ENCODE peak calls at places on chromosomes 4 and X, in seven cellular contexts. One of them, this sample, is unnamed.

GRCh38 chr4:145732895-145733880 is 53.2 kb downstream of the C4orf51 start:
- DNase-seq in CD8-positive, alpha-beta T cell: peak
- DNase-seq in fibroblast of pulmonary artery: peak
- DNase-seq in fibroblast of the aortic adventitia: peak
- DNase-seq in lower lobe of right lung: peak
- DNase-seq in MM.1S: peak
- DNase-seq in uterus: peak
- DNase-seq in this sample: peak

GRCh38 chr4:74675673-74676279 is 118.5 kb downstream of the BTC start:
- DNase-seq in uterus: no peak
- DNase-seq in MM.1S: peak
- DNase-seq in fibroblast of the aortic adventitia: peak
- DNase-seq in fibroblast of pulmonary artery: peak
- DNase-seq in lower lobe of right lung: no peak
- DNase-seq in CD8-positive, alpha-beta T cell: no peak
- DNase-seq in this sample: peak

GRCh38 chr4:16626945-16627344 is 271.5 kb downstream of the LDB2 start:
- DNase-seq in fibroblast of the aortic adventitia: peak
- DNase-seq in lower lobe of right lung: no peak
- DNase-seq in CD8-positive, alpha-beta T cell: no peak
- DNase-seq in uterus: peak
- DNase-seq in fibroblast of pulmonary artery: peak
- DNase-seq in MM.1S: no peak
- DNase-seq in this sample: peak

GRCh38 chr4:107467461-107467860 is 252.6 kb downstream of the PAPSS1 start:
- DNase-seq in MM.1S: no peak
- DNase-seq in fibroblast of the aortic adventitia: no peak
- DNase-seq in lower lobe of right lung: no peak
- DNase-seq in uterus: no peak
- DNase-seq in CD8-positive, alpha-beta T cell: no peak
- DNase-seq in fibroblast of pulmonary artery: no peak
- DNase-seq in this sample: no peak

GRCh38 chr4:184851200-184851541 is 25.4 kb upstream of the ACSL1 start:
- DNase-seq in CD8-positive, alpha-beta T cell: no peak
- DNase-seq in MM.1S: peak
- DNase-seq in lower lobe of right lung: no peak
- DNase-seq in uterus: no peak
- DNase-seq in fibroblast of the aortic adventitia: no peak
- DNase-seq in fibroblast of pulmonary artery: peak
- DNase-seq in this sample: no peak

GRCh38 chr4:110287130-110287529 is 88.7 kb upstream of the ELOVL6 start:
- DNase-seq in CD8-positive, alpha-beta T cell: no peak
- DNase-seq in fibroblast of pulmonary artery: peak
- DNase-seq in lower lobe of right lung: no peak
- DNase-seq in MM.1S: peak
- DNase-seq in fibroblast of the aortic adventitia: peak
- DNase-seq in uterus: no peak
- DNase-seq in this sample: no peak

GRCh38 chr4:40579983-40580382 is 49.7 kb downstream of the RBM47 start:
- DNase-seq in uterus: no peak
- DNase-seq in fibroblast of the aortic adventitia: peak
- DNase-seq in CD8-positive, alpha-beta T cell: no peak
- DNase-seq in fibroblast of pulmonary artery: no peak
- DNase-seq in MM.1S: no peak
- DNase-seq in lower lobe of right lung: no peak
- DNase-seq in this sample: no peak

GRCh38 chrX:106731590-106731989 is 5.1 kb downstream of the RNF128 start:
- DNase-seq in fibroblast of pulmonary artery: no peak
- DNase-seq in lower lobe of right lung: no peak
- DNase-seq in uterus: no peak
- DNase-seq in CD8-positive, alpha-beta T cell: no peak
- DNase-seq in MM.1S: no peak
- DNase-seq in fibroblast of the aortic adventitia: no peak
- DNase-seq in this sample: no peak

GRCh38 chr4:143091862-143092261 is 92.9 kb upstream of the USP38 start:
- DNase-seq in fibroblast of the aortic adventitia: no peak
- DNase-seq in fibroblast of pulmonary artery: no peak
- DNase-seq in CD8-positive, alpha-beta T cell: no peak
- DNase-seq in uterus: no peak
- DNase-seq in MM.1S: no peak
- DNase-seq in lower lobe of right lung: no peak
- DNase-seq in this sample: no peak

GRCh38 chrX:68945603-68946228 is 116.9 kb downstream of the EFNB1 start:
- DNase-seq in uterus: no peak
- DNase-seq in lower lobe of right lung: no peak
- DNase-seq in MM.1S: no peak
- DNase-seq in CD8-positive, alpha-beta T cell: no peak
- DNase-seq in fibroblast of pulmonary artery: peak
- DNase-seq in fibroblast of the aortic adventitia: peak
- DNase-seq in this sample: peak

GRCh38 chr4:68240618-68241017 is 4.9 kb downstream of the TMPRSS11B start:
- DNase-seq in fibroblast of pulmonary artery: no peak
- DNase-seq in lower lobe of right lung: no peak
- DNase-seq in CD8-positive, alpha-beta T cell: no peak
- DNase-seq in MM.1S: no peak
- DNase-seq in uterus: no peak
- DNase-seq in fibroblast of the aortic adventitia: no peak
- DNase-seq in this sample: no peak

GRCh38 chrX:97616883-97617510 is 733.3 kb downstream of the RPA4 start:
- DNase-seq in fibroblast of pulmonary artery: peak
- DNase-seq in uterus: no peak
- DNase-seq in MM.1S: peak
- DNase-seq in fibroblast of the aortic adventitia: peak
- DNase-seq in CD8-positive, alpha-beta T cell: no peak
- DNase-seq in lower lobe of right lung: no peak
- DNase-seq in this sample: no peak

DNA sequence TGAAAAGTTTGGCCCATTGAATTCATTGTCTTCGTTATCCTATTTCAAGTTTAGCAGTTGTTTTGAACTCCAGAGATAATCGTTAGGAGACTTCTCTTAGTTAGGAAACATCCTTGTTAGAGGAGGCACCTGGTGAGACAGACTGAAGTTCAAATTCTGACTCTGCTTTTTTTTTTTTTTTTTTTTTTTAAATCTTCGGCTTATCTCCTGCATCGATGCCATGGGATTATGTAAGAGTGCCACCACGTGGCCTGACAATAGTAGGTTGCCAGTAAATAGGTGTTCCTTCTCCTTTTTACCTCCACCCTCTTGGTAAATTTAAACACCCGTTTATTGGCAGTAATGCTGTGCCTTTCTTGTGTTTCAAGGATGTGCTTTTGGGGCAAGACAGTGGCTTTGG is 149.3 kb downstream of the SOWAHB start:
- DNase-seq in lower lobe of right lung: no peak
- DNase-seq in fibroblast of the aortic adventitia: peak
- DNase-seq in uterus: no peak
- DNase-seq in MM.1S: peak
- DNase-seq in CD8-positive, alpha-beta T cell: no peak
- DNase-seq in fibroblast of pulmonary artery: peak
- DNase-seq in this sample: peak
- TF ChIP-seq CTCF in lower lobe of right lung: peak
- TF ChIP-seq CTCF in fibroblast of the aortic adventitia: peak
- TF ChIP-seq CTCF in uterus: no peak
- TF ChIP-seq CTCF in MM.1S: peak
- TF ChIP-seq CTCF in CD8-positive, alpha-beta T cell: no peak
- TF ChIP-seq CTCF in fibroblast of pulmonary artery: peak
- TF ChIP-seq CTCF in this sample: peak

GRCh38 chr4:73221734-73222133 is 36.9 kb downstream of the ANKRD17 start:
- DNase-seq in uterus: no peak
- DNase-seq in lower lobe of right lung: no peak
- DNase-seq in CD8-positive, alpha-beta T cell: no peak
- DNase-seq in fibroblast of the aortic adventitia: no peak
- DNase-seq in fibroblast of pulmonary artery: no peak
- DNase-seq in MM.1S: no peak
- DNase-seq in this sample: no peak
- H3K4me3 ChIP-seq in uterus: no peak
- H3K4me3 ChIP-seq in lower lobe of right lung: peak
- H3K4me3 ChIP-seq in CD8-positive, alpha-beta T cell: no peak
- H3K4me3 ChIP-seq in fibroblast of the aortic adventitia: peak
- H3K4me3 ChIP-seq in fibroblast of pulmonary artery: peak
- H3K4me3 ChIP-seq in MM.1S: peak
- H3K4me3 ChIP-seq in this sample: peak

GRCh38 chrX:99301990-99302389 is 1108.1 kb downstream of the PCDH19 start:
- DNase-seq in lower lobe of right lung: no peak
- DNase-seq in fibroblast of pulmonary artery: peak
- DNase-seq in CD8-positive, alpha-beta T cell: no peak
- DNase-seq in fibroblast of the aortic adventitia: no peak
- DNase-seq in MM.1S: peak
- DNase-seq in uterus: no peak
- DNase-seq in this sample: no peak
- TF ChIP-seq CTCF in lower lobe of right lung: no peak
- TF ChIP-seq CTCF in fibroblast of pulmonary artery: no peak
- TF ChIP-seq CTCF in CD8-positive, alpha-beta T cell: no peak
- TF ChIP-seq CTCF in fibroblast of the aortic adventitia: no peak
- TF ChIP-seq CTCF in MM.1S: peak
- TF ChIP-seq CTCF in uterus: no peak
- TF ChIP-seq CTCF in this sample: no peak

GRCh38 chr4:120053916-120054315 is 12.7 kb downstream of the MAD2L1 start:
- DNase-seq in lower lobe of right lung: no peak
- DNase-seq in CD8-positive, alpha-beta T cell: no peak
- DNase-seq in MM.1S: no peak
- DNase-seq in fibroblast of the aortic adventitia: no peak
- DNase-seq in fibroblast of pulmonary artery: no peak
- DNase-seq in uterus: no peak
- DNase-seq in this sample: no peak

GRCh38 chr4:120055795-120056194 is 10.9 kb downstream of the MAD2L1 start:
- DNase-seq in fibroblast of pulmonary artery: no peak
- DNase-seq in uterus: no peak
- DNase-seq in MM.1S: no peak
- DNase-seq in fibroblast of the aortic adventitia: no peak
- DNase-seq in CD8-positive, alpha-beta T cell: no peak
- DNase-seq in lower lobe of right lung: no peak
- DNase-seq in this sample: no peak

GRCh38 chr4:120055167-120055566 is 11.5 kb downstream of the MAD2L1 start:
- DNase-seq in uterus: no peak
- DNase-seq in lower lobe of right lung: no peak
- DNase-seq in fibroblast of pulmonary artery: peak
- DNase-seq in CD8-positive, alpha-beta T cell: no peak
- DNase-seq in MM.1S: no peak
- DNase-seq in fibroblast of the aortic adventitia: peak
- DNase-seq in this sample: no peak

GRCh38 chr4:120052840-120053239 is 13.8 kb downstream of the MAD2L1 start:
- DNase-seq in fibroblast of the aortic adventitia: peak
- DNase-seq in uterus: peak
- DNase-seq in CD8-positive, alpha-beta T cell: no peak
- DNase-seq in MM.1S: no peak
- DNase-seq in lower lobe of right lung: peak
- DNase-seq in fibroblast of pulmonary artery: peak
- DNase-seq in this sample: peak

DNA sequence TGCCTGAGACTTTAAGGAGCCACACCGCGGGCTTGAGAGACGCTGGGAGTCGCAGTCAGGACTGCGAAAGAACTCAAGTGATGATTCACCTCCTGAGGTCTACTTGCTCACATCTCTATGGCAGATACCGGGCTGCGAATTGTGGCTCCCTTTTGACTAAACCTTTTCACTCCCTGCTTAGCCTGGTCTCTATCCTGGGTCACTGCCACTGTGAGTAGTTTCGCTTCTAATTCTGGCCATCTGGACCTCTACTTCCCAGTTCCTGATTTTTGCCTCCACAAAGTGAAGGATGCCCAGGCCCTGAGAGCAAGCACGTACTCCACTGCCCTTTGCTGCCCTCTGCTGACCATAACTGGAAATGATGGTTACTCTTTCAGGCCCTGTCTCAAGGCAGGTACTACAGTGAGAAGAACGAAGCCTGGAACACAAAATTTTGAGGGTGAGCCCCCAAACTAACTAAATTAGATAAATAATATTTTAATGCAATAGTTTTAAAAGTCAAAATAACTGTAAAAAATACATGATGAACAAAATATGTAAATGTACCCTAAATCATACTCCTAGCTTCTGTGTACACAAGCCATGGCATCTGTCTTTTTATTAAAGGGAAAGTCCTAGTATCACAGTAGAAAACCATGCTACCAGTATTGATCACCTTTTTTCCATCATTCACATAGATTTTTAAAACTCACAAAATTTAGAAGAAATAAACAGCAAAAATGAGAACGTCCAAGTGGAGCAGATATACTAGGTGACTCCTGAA is 16.7 kb downstream of the MAD2L1 start:
- DNase-seq in lower lobe of right lung: peak
- DNase-seq in fibroblast of pulmonary artery: peak
- DNase-seq in MM.1S: peak
- DNase-seq in fibroblast of the aortic adventitia: peak
- DNase-seq in uterus: peak
- DNase-seq in CD8-positive, alpha-beta T cell: peak
- DNase-seq in this sample: peak
- H3K4me3 ChIP-seq in lower lobe of right lung: no peak
- H3K4me3 ChIP-seq in fibroblast of pulmonary artery: peak
- H3K4me3 ChIP-seq in MM.1S: no peak
- H3K4me3 ChIP-seq in fibroblast of the aortic adventitia: peak
- H3K4me3 ChIP-seq in uterus: peak
- H3K4me3 ChIP-seq in CD8-positive, alpha-beta T cell: no peak
- H3K4me3 ChIP-seq in this sample: no peak

DNA sequence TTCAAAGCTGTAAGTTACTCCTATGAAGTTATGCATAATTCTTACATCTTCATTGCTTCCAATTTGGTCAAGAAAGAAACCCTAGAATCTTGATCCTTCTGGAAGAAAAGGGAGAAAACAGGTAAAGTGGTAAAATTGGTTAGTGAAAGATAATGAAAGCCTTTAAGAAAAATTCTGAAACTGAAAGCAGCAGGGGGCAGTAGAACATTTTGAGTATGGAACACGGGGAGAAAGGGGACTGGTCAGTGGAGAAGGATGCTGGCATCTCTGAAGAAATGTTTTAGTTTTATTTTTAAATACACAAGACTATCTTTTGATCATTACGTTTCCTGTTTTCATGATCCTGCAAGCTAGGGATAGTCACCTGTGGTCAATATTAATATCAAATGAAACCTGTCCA is 54.3 kb downstream of the SLIT2 start:
- DNase-seq in lower lobe of right lung: no peak
- DNase-seq in MM.1S: peak
- DNase-seq in uterus: no peak
- DNase-seq in CD8-positive, alpha-beta T cell: no peak
- DNase-seq in fibroblast of pulmonary artery: peak
- DNase-seq in fibroblast of the aortic adventitia: peak
- DNase-seq in this sample: peak
- TF ChIP-seq CTCF in lower lobe of right lung: no peak
- TF ChIP-seq CTCF in MM.1S: peak
- TF ChIP-seq CTCF in uterus: no peak
- TF ChIP-seq CTCF in CD8-positive, alpha-beta T cell: no peak
- TF ChIP-seq CTCF in fibroblast of pulmonary artery: peak
- TF ChIP-seq CTCF in fibroblast of the aortic adventitia: peak
- TF ChIP-seq CTCF in this sample: peak